ENCODE peak calls at places on chromosomes 4 and X, in eight cellular contexts. O, K, V, L, R, S, F and P are unnamed samples.

GRCh38 chr4:7649741-7650531 is 215.2 kb upstream of the PSAPL1 start:
- DNase-seq in O (no peak), K (no peak), V (peak; percentile 98), L (peak; percentile 67), R (no peak), S (no peak), F (peak; percentile 84), P (peak; percentile 84)

GRCh38 chr4:112109455-112110425 is 35.5 kb upstream of the FAM241A start:
- DNase-seq in O (no peak), K (no peak), V (peak; percentile 51), L (peak; percentile 51), R (no peak), S (peak; percentile 8), F (peak; percentile 6), P (peak; percentile 65)

GRCh38 chr4:168273838-168274237 is 44.7 kb downstream of the DDX60 start:
- DNase-seq in O (no peak), K (no peak), V (no peak), L (no peak), R (no peak), S (no peak), F (peak; percentile 33), P (no peak)

GRCh38 chr4:105145913-105146285 is 777 bp upstream of the TET2 start:
- DNase-seq in O (peak; percentile 17), K (peak; percentile 49), V (no peak), L (no peak), R (peak; percentile 32), S (no peak), F (no peak), P (no peak)

GRCh38 chrX:86039625-86040568 is 7.5 kb downstream of the CHM start:
- DNase-seq in O (peak; percentile 15), K (peak; percentile 61), V (no peak), L (no peak), R (peak; percentile 12), S (no peak), F (no peak), P (no peak)

GRCh38 chrX:115449742-115450141 is 111.2 kb upstream of the PLS3 start:
- DNase-seq in O (no peak), K (no peak), V (peak; percentile 37), L (peak; percentile 66), R (peak; percentile 9), S (no peak), F (no peak), P (no peak)

GRCh38 chr4:88275516-88275915 is 8.8 kb downstream of the PPM1K start:
- DNase-seq in O (no peak), K (no peak), V (no peak), L (peak; percentile 47), R (no peak), S (no peak), F (peak; percentile 23), P (no peak)

GRCh38 chr4:79164961-79165610 is 160.8 kb downstream of the NAA11 start:
- DNase-seq in O (no peak), K (no peak), V (no peak), L (no peak), R (no peak), S (no peak), F (no peak), P (no peak)

GRCh38 chr4:26131053-26131452 is 189.8 kb upstream of the RBPJ start:
- DNase-seq in O (no peak), K (no peak), V (no peak), L (no peak), R (no peak), S (no peak), F (no peak), P (no peak)

GRCh38 chr4:175419120-175419774 is 392.8 kb downstream of the GPM6A start:
- DNase-seq in O (no peak), K (no peak), V (peak; percentile 98), L (peak; percentile 96), R (peak; percentile 11), S (no peak), F (peak; percentile 90), P (peak; percentile 96)

GRCh38 chr4:182179105-182179504 is 64.1 kb upstream of the TENM3 start:
- DNase-seq in O (peak; percentile 53), K (peak; percentile 87), V (peak; percentile 83), L (peak; percentile 55), R (no peak), S (no peak), F (no peak), P (peak; percentile 9)

GRCh38 chr4:83866821-83867220 is 330.9 kb downstream of the GPAT3 start:
- DNase-seq in O (no peak), K (no peak), V (peak; percentile 54), L (no peak), R (no peak), S (no peak), F (peak; percentile 9), P (peak; percentile 12)

GRCh38 chr4:124433500-124433899 is 279.0 kb downstream of the ANKRD50 start:
- DNase-seq in O (no peak), K (no peak), V (peak; percentile 16), L (peak; percentile 37), R (no peak), S (no peak), F (no peak), P (peak; percentile 19)

GRCh38 chrX:154002215-154002719 is 17.4 kb downstream of the IRAK1 start:
- DNase-seq in O (no peak), K (peak; percentile 30), V (peak; percentile 72), L (peak; percentile 48), R (peak; percentile 35), S (peak; percentile 67), F (peak; percentile 9), P (peak; percentile 92)

GRCh38 chrX:46910415-46910814 is 1.8 kb upstream of the JADE3 start:
- DNase-seq in O (no peak), K (no peak), V (no peak), L (no peak), R (no peak), S (no peak), F (no peak), P (no peak)

GRCh38 chrX:95346854-95347253 is 1337.8 kb upstream of the DIAPH2 start:
- DNase-seq in O (no peak), K (no peak), V (no peak), L (peak; percentile 2), R (no peak), S (peak; percentile 36), F (peak; percentile 17), P (peak; percentile 5)

GRCh38 chrX:88202149-88202548 is 544.9 kb upstream of the CPXCR1 start:
- DNase-seq in O (no peak), K (peak; percentile 20), V (no peak), L (no peak), R (no peak), S (no peak), F (no peak), P (no peak)

GRCh38 chr4:54663181-54663580 is 5.4 kb downstream of the KIT start:
- DNase-seq in O (no peak), K (no peak), V (no peak), L (no peak), R (no peak), S (no peak), F (no peak), P (no peak)

GRCh38 chrX:19554786-19555185 is 39.5 kb upstream of the MAP3K15 start:
- DNase-seq in O (no peak), K (no peak), V (peak; percentile 86), L (peak; percentile 53), R (no peak), S (no peak), F (peak; percentile 8), P (peak; percentile 88)

GRCh38 chr4:76267811-76268210 is 16.3 kb downstream of the FAM47E start:
- DNase-seq in O (no peak), K (no peak), V (no peak), L (no peak), R (no peak), S (no peak), F (no peak), P (no peak)

GRCh38 chrX:44529315-44529714 is 13.3 kb downstream of the FUNDC1 start:
- DNase-seq in O (no peak), K (no peak), V (no peak), L (no peak), R (no peak), S (no peak), F (no peak), P (peak; percentile 6)

GRCh38 chrX:78063687-78064086 is 40.4 kb upstream of the PGK1 start:
- DNase-seq in O (no peak), K (no peak), V (no peak), L (no peak), R (no peak), S (no peak), F (no peak), P (no peak)

GRCh38 chr4:16034010-16034829 is 49.6 kb downstream of the PROM1 start:
- DNase-seq in O (no peak), K (no peak), V (peak; percentile 63), L (peak; percentile 67), R (no peak), S (no peak), F (peak; percentile 75), P (peak; percentile 19)

GRCh38 chrX:16662402-16662801 is 12.4 kb downstream of the S100G start:
- DNase-seq in O (no peak), K (no peak), V (no peak), L (no peak), R (no peak), S (no peak), F (peak; percentile 44), P (no peak)
- H3K4me1 ChIP-seq in O (no peaks in the 10 kb centered on the region), K (no peaks in the 10 kb centered on the region), V (peaks cover 18% of the 10 kb centered on the region), L (peaks cover 9% of the 10 kb centered on the region), R (peaks cover 5% of the 10 kb centered on the region), S (no peaks in the 10 kb centered on the region), F (peaks cover 64% of the 10 kb centered on the region), P (peaks cover 29% of the 10 kb centered on the region)

GRCh38 chr4:68123525-68123924 is 6.1 kb downstream of the TMPRSS11F start:
- DNase-seq in O (no peak), K (no peak), V (no peak), L (no peak), R (no peak), S (no peak), F (no peak), P (no peak)
- H2AFZ ChIP-seq in O (no peak overlapping the region), K (peak overlapping the region; percentile 9), V (no peak overlapping the region), L (no peak overlapping the region), R (no peak overlapping the region), S (no peak overlapping the region), F (no peak overlapping the region), P (no peak overlapping the region)

DNA sequence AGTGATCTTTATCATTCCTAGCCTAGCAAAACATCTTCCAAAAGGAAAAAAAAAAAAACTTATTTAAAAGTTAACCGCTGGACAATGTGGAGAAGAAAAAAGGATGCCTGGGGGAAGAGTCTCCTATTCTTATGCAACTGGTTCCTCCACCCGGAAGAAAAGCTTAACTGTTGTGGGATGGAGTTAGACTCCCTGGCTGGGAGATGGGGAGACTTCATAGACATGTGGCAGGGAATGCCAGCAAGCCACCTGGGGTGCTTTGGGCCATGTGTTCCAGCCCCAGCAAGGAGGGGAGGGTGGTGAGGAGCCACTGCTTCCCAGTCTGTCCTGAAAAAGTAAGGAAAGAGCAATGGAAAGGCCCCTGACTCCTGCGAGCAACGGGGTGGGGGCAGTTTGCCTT is 119.4 kb upstream of the SPIN4 start:
- DNase-seq in O (no peak), K (no peak), V (no peak), L (no peak), R (no peak), S (no peak), F (no peak), P (no peak)
- H3K9me3 ChIP-seq in O (peaks cover 18% of the 10 kb centered on the region), K (peaks cover 22% of the 10 kb centered on the region), V (peaks cover 3% of the 10 kb centered on the region), L (no peaks in the 10 kb centered on the region), R (peaks cover 9% of the 10 kb centered on the region), S (no peaks in the 10 kb centered on the region), F (peaks cover 29% of the 10 kb centered on the region), P (no peaks in the 10 kb centered on the region)

DNA sequence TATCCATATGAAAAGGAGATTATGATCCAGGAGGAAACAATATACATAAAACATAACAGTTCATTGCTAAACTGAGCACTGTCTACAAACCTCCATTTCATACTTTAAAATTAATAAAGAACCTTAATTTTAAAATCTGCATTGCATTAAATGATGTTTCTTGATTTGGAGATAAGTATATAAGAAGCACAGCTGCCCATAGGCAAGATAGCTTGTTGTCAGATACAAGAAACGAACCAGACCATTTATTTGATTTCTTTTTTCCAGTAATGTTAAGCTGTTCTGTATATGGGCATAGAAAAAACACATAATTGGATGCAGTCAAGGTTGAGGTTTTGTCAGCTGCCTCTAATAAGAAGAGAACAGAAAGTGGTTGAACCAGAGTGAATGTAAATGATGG is 6.4 kb downstream of the GUF1 start:
- DNase-seq in O (no peak), K (no peak), V (no peak), L (no peak), R (no peak), S (no peak), F (no peak), P (no peak)
- H3K4me1 ChIP-seq in O (no peaks in the 10 kb centered on the region), K (peaks cover 12% of the 10 kb centered on the region), V (no peaks in the 10 kb centered on the region), L (no peaks in the 10 kb centered on the region), R (peaks cover 12% of the 10 kb centered on the region), S (peaks cover 35% of the 10 kb centered on the region), F (peaks cover 9% of the 10 kb centered on the region), P (peaks cover 10% of the 10 kb centered on the region)